ENCODE peak calls at places on chromosomes 5 and 9, in nine cellular contexts. One of them, this sample, is unnamed.

GRCh38 chr9:136618578-136619547 is 43.9 kb upstream of the EGFL7 start:
- DNase-seq in effector memory CD8-positive, alpha-beta T cell: peak
- DNase-seq in SW480: no peak
- DNase-seq in right atrium auricular region: no peak
- DNase-seq in LoVo: no peak
- DNase-seq in stimulated activated CD8-positive, alpha-beta memory T cell treated with anti-CD3 and anti-CD28 coated beads, Interleukin-15, amount 100 ng/mL, for 4 hours: no peak
- DNase-seq in DMS 273 treated with DMSO at 0.1 percent for 48 hours: no peak
- DNase-seq in ELF-1: no peak
- DNase-seq in activated T-cell treated with anti-CD3 and anti-CD28 coated beads, Interleukin-2, amount 50 U/mL, for 1 hour: no peak
- DNase-seq in this sample: peak

GRCh38 chr5:102719886-102720285 is 35.2 kb upstream of the PAM start:
- DNase-seq in stimulated activated CD8-positive, alpha-beta memory T cell treated with anti-CD3 and anti-CD28 coated beads, Interleukin-15, amount 100 ng/mL, for 4 hours: no peak
- DNase-seq in SW480: no peak
- DNase-seq in ELF-1: no peak
- DNase-seq in LoVo: no peak
- DNase-seq in effector memory CD8-positive, alpha-beta T cell: no peak
- DNase-seq in right atrium auricular region: no peak
- DNase-seq in activated T-cell treated with anti-CD3 and anti-CD28 coated beads, Interleukin-2, amount 50 U/mL, for 1 hour: no peak
- DNase-seq in DMS 273 treated with DMSO at 0.1 percent for 48 hours: no peak
- DNase-seq in this sample: no peak

GRCh38 chr9:115084157-115084556 is 33.8 kb downstream of the TNC start:
- DNase-seq in ELF-1: no peak
- DNase-seq in activated T-cell treated with anti-CD3 and anti-CD28 coated beads, Interleukin-2, amount 50 U/mL, for 1 hour: no peak
- DNase-seq in SW480: no peak
- DNase-seq in right atrium auricular region: no peak
- DNase-seq in DMS 273 treated with DMSO at 0.1 percent for 48 hours: no peak
- DNase-seq in effector memory CD8-positive, alpha-beta T cell: no peak
- DNase-seq in stimulated activated CD8-positive, alpha-beta memory T cell treated with anti-CD3 and anti-CD28 coated beads, Interleukin-15, amount 100 ng/mL, for 4 hours: no peak
- DNase-seq in LoVo: no peak
- DNase-seq in this sample: no peak

GRCh38 chr9:80061940-80062339 is 490.2 kb downstream of the TLE4 start:
- DNase-seq in ELF-1: peak
- DNase-seq in LoVo: no peak
- DNase-seq in activated T-cell treated with anti-CD3 and anti-CD28 coated beads, Interleukin-2, amount 50 U/mL, for 1 hour: no peak
- DNase-seq in right atrium auricular region: no peak
- DNase-seq in SW480: no peak
- DNase-seq in effector memory CD8-positive, alpha-beta T cell: no peak
- DNase-seq in stimulated activated CD8-positive, alpha-beta memory T cell treated with anti-CD3 and anti-CD28 coated beads, Interleukin-15, amount 100 ng/mL, for 4 hours: no peak
- DNase-seq in DMS 273 treated with DMSO at 0.1 percent for 48 hours: peak
- DNase-seq in this sample: no peak

GRCh38 chr5:149636191-149636860 is 55.0 kb downstream of the ARHGEF37 start:
- DNase-seq in activated T-cell treated with anti-CD3 and anti-CD28 coated beads, Interleukin-2, amount 50 U/mL, for 1 hour: no peak
- DNase-seq in LoVo: no peak
- DNase-seq in stimulated activated CD8-positive, alpha-beta memory T cell treated with anti-CD3 and anti-CD28 coated beads, Interleukin-15, amount 100 ng/mL, for 4 hours: no peak
- DNase-seq in SW480: no peak
- DNase-seq in ELF-1: no peak
- DNase-seq in right atrium auricular region: no peak
- DNase-seq in effector memory CD8-positive, alpha-beta T cell: no peak
- DNase-seq in DMS 273 treated with DMSO at 0.1 percent for 48 hours: no peak
- DNase-seq in this sample: no peak

GRCh38 chr9:133509179-133510083 is 15.3 kb downstream of the MYMK start:
- DNase-seq in DMS 273 treated with DMSO at 0.1 percent for 48 hours: no peak
- DNase-seq in ELF-1: peak
- DNase-seq in stimulated activated CD8-positive, alpha-beta memory T cell treated with anti-CD3 and anti-CD28 coated beads, Interleukin-15, amount 100 ng/mL, for 4 hours: no peak
- DNase-seq in activated T-cell treated with anti-CD3 and anti-CD28 coated beads, Interleukin-2, amount 50 U/mL, for 1 hour: peak
- DNase-seq in SW480: peak
- DNase-seq in LoVo: peak
- DNase-seq in right atrium auricular region: no peak
- DNase-seq in effector memory CD8-positive, alpha-beta T cell: no peak
- DNase-seq in this sample: no peak

GRCh38 chr9:113350338-113350672 is 964 bp downstream of the BSPRY start:
- DNase-seq in DMS 273 treated with DMSO at 0.1 percent for 48 hours: no peak
- DNase-seq in ELF-1: peak
- DNase-seq in LoVo: no peak
- DNase-seq in stimulated activated CD8-positive, alpha-beta memory T cell treated with anti-CD3 and anti-CD28 coated beads, Interleukin-15, amount 100 ng/mL, for 4 hours: no peak
- DNase-seq in activated T-cell treated with anti-CD3 and anti-CD28 coated beads, Interleukin-2, amount 50 U/mL, for 1 hour: no peak
- DNase-seq in SW480: no peak
- DNase-seq in right atrium auricular region: no peak
- DNase-seq in effector memory CD8-positive, alpha-beta T cell: no peak
- DNase-seq in this sample: no peak

GRCh38 chr5:14745753-14746152 is 81.2 kb downstream of the OTULIN start:
- DNase-seq in right atrium auricular region: no peak
- DNase-seq in effector memory CD8-positive, alpha-beta T cell: peak
- DNase-seq in ELF-1: no peak
- DNase-seq in DMS 273 treated with DMSO at 0.1 percent for 48 hours: no peak
- DNase-seq in stimulated activated CD8-positive, alpha-beta memory T cell treated with anti-CD3 and anti-CD28 coated beads, Interleukin-15, amount 100 ng/mL, for 4 hours: no peak
- DNase-seq in LoVo: no peak
- DNase-seq in SW480: no peak
- DNase-seq in activated T-cell treated with anti-CD3 and anti-CD28 coated beads, Interleukin-2, amount 50 U/mL, for 1 hour: peak
- DNase-seq in this sample: no peak

GRCh38 chr9:111178361-111179043 is 140.2 kb upstream of the LPAR1 start:
- DNase-seq in DMS 273 treated with DMSO at 0.1 percent for 48 hours: peak
- DNase-seq in LoVo: no peak
- DNase-seq in effector memory CD8-positive, alpha-beta T cell: no peak
- DNase-seq in right atrium auricular region: no peak
- DNase-seq in activated T-cell treated with anti-CD3 and anti-CD28 coated beads, Interleukin-2, amount 50 U/mL, for 1 hour: no peak
- DNase-seq in ELF-1: no peak
- DNase-seq in SW480: no peak
- DNase-seq in stimulated activated CD8-positive, alpha-beta memory T cell treated with anti-CD3 and anti-CD28 coated beads, Interleukin-15, amount 100 ng/mL, for 4 hours: no peak
- DNase-seq in this sample: no peak

GRCh38 chr5:180803181-180804128 is 849 bp upstream of the MGAT1 start:
- DNase-seq in DMS 273 treated with DMSO at 0.1 percent for 48 hours: no peak
- DNase-seq in activated T-cell treated with anti-CD3 and anti-CD28 coated beads, Interleukin-2, amount 50 U/mL, for 1 hour: peak
- DNase-seq in stimulated activated CD8-positive, alpha-beta memory T cell treated with anti-CD3 and anti-CD28 coated beads, Interleukin-15, amount 100 ng/mL, for 4 hours: peak
- DNase-seq in effector memory CD8-positive, alpha-beta T cell: peak
- DNase-seq in LoVo: no peak
- DNase-seq in right atrium auricular region: peak
- DNase-seq in ELF-1: peak
- DNase-seq in SW480: peak
- DNase-seq in this sample: peak

GRCh38 chr5:154209591-154210081 is 19.1 kb downstream of the GALNT10 start:
- DNase-seq in effector memory CD8-positive, alpha-beta T cell: no peak
- DNase-seq in ELF-1: no peak
- DNase-seq in SW480: no peak
- DNase-seq in stimulated activated CD8-positive, alpha-beta memory T cell treated with anti-CD3 and anti-CD28 coated beads, Interleukin-15, amount 100 ng/mL, for 4 hours: no peak
- DNase-seq in right atrium auricular region: no peak
- DNase-seq in LoVo: no peak
- DNase-seq in DMS 273 treated with DMSO at 0.1 percent for 48 hours: no peak
- DNase-seq in activated T-cell treated with anti-CD3 and anti-CD28 coated beads, Interleukin-2, amount 50 U/mL, for 1 hour: no peak
- DNase-seq in this sample: no peak

GRCh38 chr9:133781828-133782135 is 43.6 kb upstream of the SARDH start:
- DNase-seq in DMS 273 treated with DMSO at 0.1 percent for 48 hours: no peak
- DNase-seq in LoVo: no peak
- DNase-seq in ELF-1: no peak
- DNase-seq in effector memory CD8-positive, alpha-beta T cell: no peak
- DNase-seq in SW480: no peak
- DNase-seq in stimulated activated CD8-positive, alpha-beta memory T cell treated with anti-CD3 and anti-CD28 coated beads, Interleukin-15, amount 100 ng/mL, for 4 hours: no peak
- DNase-seq in activated T-cell treated with anti-CD3 and anti-CD28 coated beads, Interleukin-2, amount 50 U/mL, for 1 hour: no peak
- DNase-seq in right atrium auricular region: no peak
- DNase-seq in this sample: peak

GRCh38 chr5:9564752-9565151 is 18.9 kb upstream of the SEMA5A start:
- DNase-seq in right atrium auricular region: no peak
- DNase-seq in effector memory CD8-positive, alpha-beta T cell: no peak
- DNase-seq in SW480: no peak
- DNase-seq in ELF-1: no peak
- DNase-seq in stimulated activated CD8-positive, alpha-beta memory T cell treated with anti-CD3 and anti-CD28 coated beads, Interleukin-15, amount 100 ng/mL, for 4 hours: no peak
- DNase-seq in LoVo: no peak
- DNase-seq in activated T-cell treated with anti-CD3 and anti-CD28 coated beads, Interleukin-2, amount 50 U/mL, for 1 hour: no peak
- DNase-seq in DMS 273 treated with DMSO at 0.1 percent for 48 hours: no peak
- DNase-seq in this sample: no peak

GRCh38 chr5:78995521-78995920 is 10.4 kb upstream of the ARSB start:
- DNase-seq in DMS 273 treated with DMSO at 0.1 percent for 48 hours: no peak
- DNase-seq in LoVo: no peak
- DNase-seq in stimulated activated CD8-positive, alpha-beta memory T cell treated with anti-CD3 and anti-CD28 coated beads, Interleukin-15, amount 100 ng/mL, for 4 hours: no peak
- DNase-seq in ELF-1: no peak
- DNase-seq in SW480: no peak
- DNase-seq in effector memory CD8-positive, alpha-beta T cell: no peak
- DNase-seq in activated T-cell treated with anti-CD3 and anti-CD28 coated beads, Interleukin-2, amount 50 U/mL, for 1 hour: no peak
- DNase-seq in right atrium auricular region: no peak
- DNase-seq in this sample: no peak

GRCh38 chr9:18268381-18268780 is 205.6 kb upstream of the ADAMTSL1 start:
- DNase-seq in SW480: peak
- DNase-seq in ELF-1: no peak
- DNase-seq in stimulated activated CD8-positive, alpha-beta memory T cell treated with anti-CD3 and anti-CD28 coated beads, Interleukin-15, amount 100 ng/mL, for 4 hours: no peak
- DNase-seq in LoVo: no peak
- DNase-seq in right atrium auricular region: no peak
- DNase-seq in activated T-cell treated with anti-CD3 and anti-CD28 coated beads, Interleukin-2, amount 50 U/mL, for 1 hour: no peak
- DNase-seq in DMS 273 treated with DMSO at 0.1 percent for 48 hours: no peak
- DNase-seq in effector memory CD8-positive, alpha-beta T cell: no peak
- DNase-seq in this sample: no peak

GRCh38 chr5:131377785-131378325 is 114.0 kb downstream of the CDC42SE2 start:
- DNase-seq in ELF-1: no peak
- DNase-seq in DMS 273 treated with DMSO at 0.1 percent for 48 hours: no peak
- DNase-seq in LoVo: no peak
- DNase-seq in effector memory CD8-positive, alpha-beta T cell: no peak
- DNase-seq in SW480: no peak
- DNase-seq in stimulated activated CD8-positive, alpha-beta memory T cell treated with anti-CD3 and anti-CD28 coated beads, Interleukin-15, amount 100 ng/mL, for 4 hours: no peak
- DNase-seq in right atrium auricular region: no peak
- DNase-seq in activated T-cell treated with anti-CD3 and anti-CD28 coated beads, Interleukin-2, amount 50 U/mL, for 1 hour: no peak
- DNase-seq in this sample: no peak

GRCh38 chr9:122191519-122191918 is 31.8 kb downstream of the MORN5 start:
- DNase-seq in DMS 273 treated with DMSO at 0.1 percent for 48 hours: no peak
- DNase-seq in activated T-cell treated with anti-CD3 and anti-CD28 coated beads, Interleukin-2, amount 50 U/mL, for 1 hour: no peak
- DNase-seq in ELF-1: no peak
- DNase-seq in SW480: peak
- DNase-seq in right atrium auricular region: no peak
- DNase-seq in LoVo: no peak
- DNase-seq in effector memory CD8-positive, alpha-beta T cell: no peak
- DNase-seq in stimulated activated CD8-positive, alpha-beta memory T cell treated with anti-CD3 and anti-CD28 coated beads, Interleukin-15, amount 100 ng/mL, for 4 hours: no peak
- DNase-seq in this sample: no peak

GRCh38 chr9:21294904-21295538 is 10.1 kb downstream of the IFNA5 start:
- DNase-seq in effector memory CD8-positive, alpha-beta T cell: no peak
- DNase-seq in activated T-cell treated with anti-CD3 and anti-CD28 coated beads, Interleukin-2, amount 50 U/mL, for 1 hour: no peak
- DNase-seq in ELF-1: no peak
- DNase-seq in DMS 273 treated with DMSO at 0.1 percent for 48 hours: no peak
- DNase-seq in stimulated activated CD8-positive, alpha-beta memory T cell treated with anti-CD3 and anti-CD28 coated beads, Interleukin-15, amount 100 ng/mL, for 4 hours: no peak
- DNase-seq in LoVo: no peak
- DNase-seq in SW480: peak
- DNase-seq in right atrium auricular region: no peak
- DNase-seq in this sample: no peak